ENCODE peak calls at places on chromosomes 13 and 19, in nine cellular contexts. G is IMR-90, L is heart left ventricle, M is right lobe of liver, C is suprapubic skin, R is stomach, W is ovary, F is breast epithelium, Z is body of pancreas. A is an unnamed sample.

GRCh38 chr19:24029941-24030636 is 56.9 kb upstream of the ZNF254 start:
- DNase-seq in L (no peak), G (no peak), F (no peak), M (no peak), C (no peak), Z (no peak), R (no peak), W (no peak), A (no peak)

GRCh38 chr19:7853760-7854107 is 20.5 kb downstream of the PRR36 start:
- DNase-seq in W (no peak), M (no peak), L (no peak), F (no peak), Z (no peak), C (no peak), R (no peak), G (no peak), A (no peak)

GRCh38 chr13:65553328-65553727 is 1676.8 kb downstream of the PCDH9 start:
- DNase-seq in L (no peak), Z (no peak), C (no peak), F (no peak), M (no peak), R (no peak), G (no peak), W (no peak), A (no peak)

GRCh38 chr13:114096811-114097503 is 35.5 kb downstream of the RASA3 start:
- DNase-seq in R (no peak), W (peak), M (peak), G (no peak), L (no peak), Z (no peak), C (peak), F (peak), A (peak)

GRCh38 chr19:2135474-2136402 is 15.6 kb downstream of the AP3D1 start:
- DNase-seq in Z (no peak), G (no peak), C (no peak), M (no peak), R (no peak), W (no peak), L (no peak), F (no peak), A (no peak)

GRCh38 chr19:43634877-43635560 is 4.6 kb downstream of the CADM4 start:
- DNase-seq in G (no peak), L (no peak), M (no peak), R (no peak), F (no peak), Z (no peak), C (no peak), W (peak), A (no peak)

GRCh38 chr19:55082023-55082851 is 6.6 kb downstream of the EPS8L1 start:
- DNase-seq in Z (no peak), F (no peak), M (no peak), L (no peak), G (peak), W (no peak), R (no peak), C (no peak), A (no peak)

GRCh38 chr13:23673354-23673753 is 103.1 kb downstream of the TNFRSF19 start:
- DNase-seq in C (no peak), R (no peak), L (no peak), W (no peak), G (peak), F (no peak), M (no peak), Z (no peak), A (no peak)

GRCh38 chr19:39112338-39112890 is 13.2 kb upstream of the PAK4 start:
- DNase-seq in W (no peak), G (no peak), C (no peak), Z (peak), R (no peak), L (no peak), M (peak), F (peak), A (no peak)

GRCh38 chr13:30453727-30454126 is 12.0 kb downstream of the HMGB1 start:
- DNase-seq in M (no peak), F (no peak), R (no peak), C (no peak), L (no peak), Z (no peak), G (peak), W (no peak), A (no peak)

GRCh38 chr19:15248648-15249559 is 16.7 kb upstream of the EPHX3 start:
- DNase-seq in Z (peak), M (peak), F (no peak), L (peak), G (peak), R (peak), C (peak), W (peak), A (peak)

GRCh38 chr19:39677931-39678889 is 22.5 kb downstream of the LGALS16 start:
- DNase-seq in M (peak), Z (peak), G (peak), F (peak), L (no peak), C (no peak), W (no peak), R (peak), A (no peak)

GRCh38 chr13:109818136-109818535 is 31.8 kb upstream of the IRS2 start:
- DNase-seq in W (no peak), L (no peak), C (no peak), F (no peak), M (no peak), R (no peak), Z (no peak), G (no peak), A (no peak)

GRCh38 chr13:64180756-64181155 is 2765.1 kb upstream of the PCDH20 start:
- DNase-seq in M (no peak), R (no peak), F (no peak), W (no peak), C (no peak), L (no peak), G (no peak), Z (no peak), A (no peak)

GRCh38 chr19:41599175-41599966 is 23.4 kb downstream of the CEACAM21 start:
- DNase-seq in M (peak), Z (no peak), G (no peak), C (no peak), L (no peak), W (no peak), F (no peak), R (peak), A (no peak)

GRCh38 chr19:29212614-29213573 is at the start of gene UQCRFS1:
- DNase-seq in Z (peak), C (peak), G (peak), M (peak), F (peak), L (peak), W (peak), R (peak), A (peak)

GRCh38 chr19:54168174-54168917 is 4.6 kb downstream of the TMC4 start:
- DNase-seq in L (peak), R (peak), G (peak), M (peak), W (peak), C (peak), Z (peak), F (peak), A (peak)

GRCh38 chr13:113109151-113110047 is 3.8 kb downstream of the F7 start:
- DNase-seq in F (no peak), M (peak), W (no peak), L (no peak), Z (no peak), R (no peak), G (no peak), C (peak), A (peak)

GRCh38 chr19:28556371-28556770 is 656.6 kb downstream of the UQCRFS1 start:
- DNase-seq in G (no peak), M (no peak), C (no peak), Z (no peak), F (no peak), R (no peak), L (no peak), W (no peak), A (no peak)

GRCh38 chr13:63696055-63696454 is 2280.4 kb upstream of the PCDH20 start:
- DNase-seq in R (no peak), C (no peak), G (peak), M (no peak), L (no peak), Z (no peak), F (no peak), W (no peak), A (no peak)

GRCh38 chr19:38227272-38228004 is 3.4 kb upstream of the DPF1 start:
- DNase-seq in C (no peak), R (no peak), L (no peak), M (no peak), F (no peak), Z (no peak), W (no peak), G (no peak), A (no peak)

GRCh38 chr19:30066781-30067759 is 125.0 kb downstream of the URI1 start:
- DNase-seq in R (peak), Z (no peak), C (peak), G (no peak), W (no peak), L (no peak), M (peak), F (no peak), A (no peak)

GRCh38 chr13:20116213-20116612 is 44.6 kb downstream of the GJA3 start:
- DNase-seq in F (no peak), G (no peak), C (peak), R (no peak), W (no peak), L (no peak), M (no peak), Z (no peak), A (no peak)

GRCh38 chr19:10747271-10747670 is 29.4 kb downstream of the DNM2 start:
- DNase-seq in F (no peak), C (no peak), L (no peak), M (no peak), W (no peak), G (no peak), Z (no peak), R (peak), A (no peak)

GRCh38 chr19:18291590-18292459 is 10.4 kb upstream of the JUND start:
- DNase-seq in M (peak), W (peak), F (peak), Z (peak), C (peak), L (peak), G (peak), R (peak), A (peak)
- TF ChIP-seq POLR2A in M (peak), W (peak), F (peak), Z (peak), C (peak), L (no peak), G (peak), R (no peak), A (no peak)

DNA sequence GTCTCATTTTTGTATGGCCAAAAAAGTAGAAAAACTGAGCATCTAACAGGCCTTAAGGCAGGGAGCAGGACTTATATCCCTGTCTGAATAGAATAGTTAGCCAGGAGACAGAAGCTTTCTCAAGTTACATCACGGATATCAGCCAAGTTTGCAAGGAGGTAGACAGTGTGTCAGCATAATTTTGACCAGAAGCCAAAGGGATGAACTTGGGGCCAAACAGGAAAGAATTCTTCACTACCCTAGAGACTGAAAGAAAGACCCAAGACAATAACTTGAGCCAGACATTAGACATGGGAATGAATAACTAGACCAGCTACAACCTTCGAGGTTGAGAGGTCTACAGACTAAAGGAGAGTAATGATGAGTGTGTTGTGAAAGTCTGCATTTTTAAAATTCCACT is 48.1 kb upstream of the PCDH9 start:
- DNase-seq in R (no peak), M (no peak), C (no peak), G (peak), Z (no peak), W (no peak), F (no peak), L (no peak), A (no peak)
- H3K4me3 ChIP-seq in R (no peak), M (no peak), C (no peak), G (no peak), Z (no peak), W (no peak), F (no peak), L (no peak), A (no peak)

GRCh38 chr19:17419154-17419490 is 725 bp upstream of the MVB12A start:
- DNase-seq in F (no peak), G (no peak), L (no peak), Z (no peak), C (no peak), W (no peak), R (no peak), M (no peak), A (no peak)

GRCh38 chr19:17418710-17419109 is 1.1 kb upstream of the MVB12A start:
- DNase-seq in W (no peak), Z (no peak), L (no peak), M (no peak), G (no peak), F (no peak), R (no peak), C (no peak), A (no peak)

GRCh38 chr19:17419491-17420266 is at the start of gene MVB12A:
- DNase-seq in R (peak), C (peak), F (peak), M (peak), G (peak), Z (peak), W (peak), L (peak), A (peak)

GRCh38 chr19:17421942-17422341 is 2.1 kb downstream of the MVB12A start:
- DNase-seq in M (no peak), G (no peak), L (no peak), Z (no peak), W (no peak), C (no peak), R (no peak), F (no peak), A (no peak)

DNA sequence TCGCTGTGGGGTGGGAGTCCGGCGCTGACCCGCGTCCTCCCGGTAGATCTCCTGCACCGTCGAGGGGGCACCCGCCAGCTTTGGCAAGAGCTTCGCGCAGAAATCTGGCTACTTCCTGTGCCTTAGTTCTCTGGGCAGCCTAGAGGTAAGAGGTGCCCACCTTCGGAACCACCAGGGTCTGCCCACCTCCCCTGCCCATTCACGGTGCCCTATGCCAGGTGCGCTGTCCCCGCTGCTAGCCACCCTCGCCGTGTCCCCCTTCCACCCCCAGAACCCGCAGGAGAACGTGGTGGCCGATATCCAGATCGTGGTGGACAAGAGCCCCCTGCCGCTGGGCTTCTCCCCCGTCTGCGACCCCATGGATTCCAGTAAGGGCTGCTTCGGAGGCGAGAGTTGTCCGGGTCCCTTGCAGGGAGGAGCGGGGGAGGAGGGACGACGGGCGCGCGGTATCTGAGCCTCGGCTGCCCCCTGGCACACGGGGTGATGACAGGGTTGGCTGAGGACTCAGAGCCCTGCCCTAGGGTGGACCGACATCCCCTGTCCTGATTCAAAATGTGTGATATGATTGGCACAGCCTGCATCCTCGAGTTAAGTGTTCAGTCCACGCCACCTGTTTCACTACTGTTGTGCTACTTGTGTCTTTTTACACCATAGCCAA is 549 bp downstream of the MVB12A start:
- DNase-seq in L (peak), W (peak), R (peak), M (peak), F (no peak), Z (peak), G (no peak), C (no peak), A (peak)
- TF ChIP-seq POLR2A in L (no peak), W (no peak), R (no peak), M (no peak), F (no peak), Z (no peak), G (no peak), C (no peak), A (no peak)

GRCh38 chr19:45380107-45380506 is 9.7 kb upstream of the ERCC2 start:
- DNase-seq in W (no peak), C (no peak), M (no peak), L (no peak), F (no peak), Z (no peak), R (no peak), G (no peak), A (no peak)

GRCh38 chr19:45391346-45391745 is 13.5 kb downstream of the PPP1R13L start:
- DNase-seq in Z (no peak), F (no peak), R (no peak), G (peak), M (no peak), L (no peak), C (no peak), W (no peak), A (no peak)

GRCh38 chr19:45382426-45382825 is 12.1 kb upstream of the ERCC2 start:
- DNase-seq in Z (no peak), L (no peak), C (no peak), R (no peak), M (no peak), G (no peak), F (no peak), W (no peak), A (no peak)

GRCh38 chr19:45385392-45386221 is 15.2 kb upstream of the ERCC2 start:
- DNase-seq in M (no peak), R (no peak), L (no peak), C (no peak), F (no peak), W (no peak), G (no peak), Z (no peak), A (no peak)
- H3K4me3 ChIP-seq in M (no peak), R (no peak), L (no peak), C (no peak), F (no peak), W (no peak), G (no peak), Z (no peak), A (no peak)

DNA sequence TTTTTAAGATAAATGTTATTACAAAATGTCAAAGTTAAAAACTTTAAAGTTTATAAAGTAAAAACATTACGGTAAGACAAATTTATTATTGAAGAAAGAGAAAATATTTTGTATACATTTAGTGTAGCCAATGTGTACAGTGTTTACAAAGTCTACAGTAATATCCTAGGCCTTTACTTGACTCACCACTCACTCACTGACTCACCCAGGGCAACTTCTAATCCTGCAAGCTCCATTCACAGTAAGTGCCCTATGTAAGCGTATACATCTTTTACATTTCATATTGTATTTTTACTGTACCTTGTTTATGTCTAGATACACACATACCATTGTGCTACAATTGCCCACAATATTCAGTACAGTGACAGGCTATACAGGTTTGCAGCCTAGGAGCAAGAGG is 448.2 kb downstream of the KCTD12 start:
- DNase-seq in C (no peak), G (peak), F (no peak), L (no peak), R (no peak), M (no peak), W (no peak), Z (no peak), A (no peak)
- TF ChIP-seq POLR2A in C (no peak), G (no peak), F (no peak), L (no peak), R (no peak), M (no peak), W (no peak), Z (no peak), A (no peak)

GRCh38 chr19:4972509-4973230 is 3.8 kb downstream of the KDM4B start:
- DNase-seq in C (no peak), M (peak), F (no peak), G (peak), R (no peak), L (no peak), W (no peak), Z (no peak), A (no peak)

GRCh38 chr19:4969772-4970531 is 1.0 kb downstream of the KDM4B start:
- DNase-seq in M (peak), R (no peak), Z (no peak), W (peak), C (no peak), G (no peak), L (no peak), F (no peak), A (no peak)

GRCh38 chr19:4971816-4972495 is 3.0 kb downstream of the KDM4B start:
- DNase-seq in G (no peak), F (no peak), Z (no peak), L (no peak), M (no peak), W (peak), R (no peak), C (no peak), A (no peak)

GRCh38 chr19:4970558-4971423 is 1.9 kb downstream of the KDM4B start:
- DNase-seq in W (peak), R (peak), C (no peak), Z (peak), F (no peak), G (no peak), M (peak), L (no peak), A (no peak)

GRCh38 chr19:4971424-4971793 is 2.5 kb downstream of the KDM4B start:
- DNase-seq in G (no peak), L (no peak), F (no peak), R (peak), W (peak), Z (no peak), M (peak), C (no peak), A (peak)
- H3K4me3 ChIP-seq in G (no peak), L (peak), F (peak), R (peak), W (peak), Z (no peak), M (peak), C (peak), A (no peak)

DNA sequence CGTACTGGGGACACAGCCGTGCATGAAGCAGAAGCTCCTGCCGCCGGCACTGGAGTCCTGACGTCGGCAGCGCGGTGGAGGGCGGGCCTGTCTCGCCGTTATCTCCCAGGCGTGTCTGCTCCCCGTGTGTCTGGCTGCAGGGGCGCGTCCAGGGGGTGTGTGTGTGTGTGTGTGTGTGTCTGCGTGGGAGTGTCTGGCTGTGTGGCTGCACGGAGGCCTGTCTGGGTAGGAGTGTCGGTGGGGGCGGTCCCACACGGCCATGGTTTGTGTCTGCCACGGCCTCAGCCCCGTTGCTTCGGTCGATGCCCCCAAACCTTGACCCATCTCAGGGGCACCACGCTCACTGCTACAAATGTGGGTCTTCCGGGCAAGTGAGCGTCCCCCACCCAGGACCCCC is 18.3 kb downstream of the ARID3A start:
- DNase-seq in M (no peak), R (peak), L (no peak), W (peak), Z (no peak), G (no peak), F (no peak), C (no peak), A (no peak)
- TF ChIP-seq POLR2A in M (no peak), R (no peak), L (no peak), W (no peak), Z (no peak), G (no peak), F (no peak), C (no peak), A (no peak)

DNA sequence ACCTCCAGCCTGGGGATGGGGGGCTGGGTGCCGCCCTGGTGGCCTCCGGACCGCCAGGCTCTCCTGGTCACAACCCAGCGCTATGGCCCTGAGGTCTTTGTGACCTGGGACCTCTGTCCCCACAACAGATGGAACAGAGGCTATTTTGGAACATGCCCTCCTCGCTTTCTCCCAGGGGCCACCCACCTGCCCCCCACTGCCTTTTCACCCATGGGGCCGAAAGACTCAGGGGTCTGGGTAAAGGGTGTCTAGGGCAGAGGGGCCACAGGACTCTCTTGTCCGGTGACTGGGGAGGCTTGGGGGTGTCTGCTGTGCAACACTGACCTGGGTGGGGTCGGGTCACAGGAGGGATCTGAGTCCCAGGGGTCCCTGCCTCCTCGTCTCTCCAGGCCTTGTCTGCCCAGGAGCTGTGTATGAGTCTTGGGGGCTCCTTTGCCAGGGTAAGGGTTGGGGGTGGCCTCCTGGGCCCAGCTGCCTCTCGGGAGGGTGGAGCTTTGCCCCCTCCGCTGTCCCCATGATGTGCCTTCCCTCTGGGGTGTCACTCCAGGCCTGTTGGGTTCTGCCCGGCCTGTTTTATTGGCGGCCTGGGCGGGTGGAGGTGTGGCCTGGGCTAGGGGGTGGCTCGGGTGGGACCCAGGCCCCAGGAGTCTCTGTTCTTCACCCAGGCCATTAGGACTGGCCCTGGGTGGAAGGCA is 2.0 kb downstream of the ARID3A start:
- DNase-seq in W (no peak), M (no peak), C (no peak), Z (no peak), L (no peak), G (no peak), R (no peak), F (no peak), A (no peak)
- H3K4me3 ChIP-seq in W (no peak), M (no peak), C (peak), Z (no peak), L (peak), G (peak), R (peak), F (peak), A (no peak)

A was measured in lower leg skin.